ENCODE peak calls at places on chromosome X, in five cellular contexts. Q, T, J, H and C are unnamed samples.

GRCh38 chrX:153539979-153540358 is 22.5 kb downstream of the ATP2B3 start:
- DNase-seq in Q (no peak), T (no peak), J (no peak), H (no peak), C (no peak)

GRCh38 chrX:144791298-144791697 is 456.0 kb upstream of the SPANXN1 start:
- DNase-seq in Q (no peak), J (no peak), H (no peak), T (no peak), C (no peak)

GRCh38 chrX:94676285-94676684 is 1002.3 kb downstream of the FAM133A start:
- DNase-seq in Q (no peak), J (no peak), T (no peak), H (no peak), C (no peak)

GRCh38 chrX:133307094-133307493 is 88.9 kb upstream of the TFDP3 start:
- DNase-seq in J (no peak), T (no peak), H (no peak), Q (no peak), C (no peak)

GRCh38 chrX:84909151-84909550 is 94.5 kb upstream of the APOOL start:
- DNase-seq in Q (no peak), H (no peak), J (no peak), T (no peak), C (no peak)

GRCh38 chrX:3518870-3519269 is 172.4 kb upstream of the MXRA5 start:
- DNase-seq in Q (no peak), T (peak), J (peak), H (no peak), C (peak)

GRCh38 chrX:24357101-24357500 is 3.3 kb upstream of the SUPT20HL1 start:
- DNase-seq in T (no peak), H (no peak), J (peak), Q (no peak), C (no peak)

GRCh38 chrX:53280316-53280702 is 1.1 kb downstream of the IQSEC2 start:
- DNase-seq in H (no peak), Q (no peak), T (no peak), J (no peak), C (no peak)

GRCh38 chrX:132412208-132412607 is 76.6 kb downstream of the MBNL3 start:
- DNase-seq in J (no peak), H (no peak), Q (peak), T (no peak), C (peak)

GRCh38 chrX:52990848-52991247 is 32.5 kb upstream of the FAM156A start:
- DNase-seq in J (no peak), H (no peak), Q (no peak), T (no peak), C (no peak)

GRCh38 chrX:23904096-23904495 is 3.6 kb downstream of the APOO start:
- DNase-seq in Q (no peak), J (peak), T (no peak), H (no peak), C (peak)

GRCh38 chrX:9493936-9494335 is 29.1 kb downstream of the TBL1X start:
- DNase-seq in Q (no peak), J (no peak), T (no peak), H (no peak), C (no peak)

GRCh38 chrX:53089224-53089842 is 4.6 kb upstream of the KANTR start:
- DNase-seq in T (no peak), Q (no peak), H (peak), J (peak), C (no peak)

GRCh38 chrX:39162322-39162721 is 361.1 kb downstream of the MID1IP1 start:
- DNase-seq in J (no peak), H (no peak), T (no peak), Q (no peak), C (peak)

GRCh38 chrX:154457491-154458115 is 478 bp upstream of the PLXNA3 start:
- DNase-seq in T (no peak), H (peak), J (no peak), Q (no peak), C (peak)

DNA sequence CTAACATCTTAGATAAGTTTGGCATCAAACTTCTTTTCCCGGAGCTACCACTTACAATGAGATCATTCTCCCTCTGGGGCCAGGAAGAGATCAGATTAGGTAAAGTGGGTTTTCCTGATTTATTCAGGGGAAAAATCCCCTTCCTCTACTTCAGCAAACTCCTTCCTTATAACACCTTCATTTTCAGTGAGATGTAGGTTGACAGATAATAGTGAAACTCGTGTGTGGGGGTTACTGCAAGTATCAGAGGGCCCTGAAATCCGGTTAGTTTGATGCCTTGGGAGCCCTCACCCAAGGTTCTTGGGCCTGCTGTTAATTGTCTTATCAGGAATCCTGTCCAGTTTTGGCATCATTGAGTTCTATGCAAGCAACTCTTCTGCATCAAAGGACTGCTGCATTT is 10.8 kb downstream of the FTHL17 start:
- DNase-seq in J (no peak), Q (no peak), T (no peak), H (no peak), C (no peak)
- H2BK12ac ChIP-seq in J (no peak), Q (no peak), T (no peak), H (no peak), C (no peak)

DNA sequence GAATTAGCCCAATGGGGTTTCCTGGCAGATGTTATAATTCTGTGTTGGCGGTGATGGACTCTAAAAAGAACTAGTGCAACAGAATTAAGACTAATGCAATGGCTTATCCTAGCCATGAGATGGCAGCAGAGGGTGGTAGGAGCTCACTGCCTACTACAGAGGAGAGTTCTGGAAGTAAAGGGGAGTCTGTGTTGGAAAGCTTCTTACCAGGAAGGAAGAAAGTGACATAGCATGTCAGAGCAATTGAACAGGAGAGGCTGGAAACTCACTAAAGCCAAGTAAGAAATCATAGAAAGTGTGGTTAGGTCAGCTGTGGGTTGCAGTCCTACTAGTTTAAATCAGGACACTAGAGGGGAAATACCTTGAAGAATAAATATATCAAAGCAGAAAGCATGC is 6.3 kb upstream of the TRPC5OS start:
- DNase-seq in Q (peak), H (no peak), J (peak), T (peak), C (peak)
- H2BK5ac ChIP-seq in Q (no peak), H (no peak), J (no peak), T (no peak), C (no peak)

GRCh38 chrX:31268359-31268758 is 196.5 kb upstream of the FTHL17 start:
- DNase-seq in J (peak), T (no peak), Q (no peak), H (no peak), C (no peak)

GRCh38 chrX:31269914-31270313 is 198.1 kb upstream of the FTHL17 start:
- DNase-seq in J (peak), T (no peak), H (peak), Q (no peak), C (no peak)

GRCh38 chrX:31271615-31272471 is 200.0 kb upstream of the FTHL17 start:
- DNase-seq in H (no peak), Q (no peak), T (no peak), J (no peak), C (no peak)

GRCh38 chrX:31265383-31265782 is 193.5 kb upstream of the FTHL17 start:
- DNase-seq in Q (no peak), H (no peak), T (no peak), J (no peak), C (no peak)

GRCh38 chrX:31266172-31267076 is 194.6 kb upstream of the FTHL17 start:
- DNase-seq in H (peak), T (no peak), Q (peak), J (peak), C (peak)
- H2BK120ac ChIP-seq in H (no peak), T (no peak), Q (no peak), J (no peak), C (no peak)

GRCh38 chrX:46587753-46588171 is 14.2 kb downstream of the CHST7 start:
- DNase-seq in H (no peak), T (no peak), J (peak), Q (no peak), C (no peak)
- H2BK12ac ChIP-seq in H (no peak), T (peak), J (peak), Q (no peak), C (no peak)

GRCh38 chrX:77910108-77910840 is at the start of gene ATP7A:
- DNase-seq in T (peak), Q (peak), J (peak), H (peak), C (peak)
- H2BK5ac ChIP-seq in T (no peak), Q (no peak), J (no peak), H (no peak), C (no peak)

GRCh38 chrX:123961268-123962005 is at the start of gene STAG2:
- DNase-seq in J (peak), T (no peak), Q (peak), H (peak), C (peak)

GRCh38 chrX:123962794-123963373 is 1.4 kb downstream of the STAG2 start:
- DNase-seq in J (peak), H (peak), Q (peak), T (no peak), C (peak)

GRCh38 chrX:123962006-123962485 is 540 bp downstream of the STAG2 start:
- DNase-seq in H (peak), T (no peak), Q (no peak), J (no peak), C (no peak)

GRCh38 chrX:123960956-123961267 is 594 bp upstream of the STAG2 start:
- DNase-seq in J (no peak), H (no peak), T (no peak), Q (no peak), C (no peak)

DNA sequence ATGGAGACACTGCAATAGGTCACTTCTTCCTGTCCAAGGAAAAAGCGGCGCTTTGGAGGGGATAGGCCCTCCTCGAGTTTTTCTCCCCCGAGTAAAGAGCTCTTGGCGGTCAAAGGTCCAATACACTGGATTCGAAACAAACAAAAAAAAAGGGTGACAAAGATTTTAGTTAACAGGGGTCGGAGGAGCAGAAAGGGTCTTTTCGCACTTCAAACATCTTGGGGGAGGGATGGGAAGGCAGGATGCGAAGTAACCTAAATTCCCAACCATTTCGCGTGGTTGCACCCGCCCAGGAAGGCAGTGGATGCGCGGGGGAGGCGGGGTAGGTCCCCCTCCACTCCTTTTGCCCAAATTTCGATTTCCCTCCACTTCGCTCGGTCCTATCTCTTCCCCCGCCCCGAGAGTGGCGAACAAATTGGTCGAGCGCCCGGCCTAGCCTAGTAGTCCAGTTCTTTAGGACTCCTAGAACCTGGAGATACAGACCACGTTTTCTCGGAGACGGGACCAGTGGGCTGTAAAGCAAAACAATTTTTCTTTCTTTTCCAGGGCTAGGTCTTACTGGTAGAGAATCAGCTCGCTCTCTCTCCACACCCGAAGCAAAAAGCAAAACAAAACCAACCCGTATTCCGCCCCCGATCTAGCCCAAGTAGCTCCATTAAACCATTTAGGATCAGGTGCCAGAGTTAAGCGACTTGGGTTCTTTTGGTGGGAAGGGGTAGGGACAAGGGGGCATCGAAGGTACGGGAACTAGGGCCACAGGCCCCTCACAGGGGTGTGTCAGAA is 2.0 kb upstream of the STAG2 start:
- DNase-seq in J (peak), H (peak), Q (peak), T (no peak), C (no peak)
- H2BK120ac ChIP-seq in J (no peak), H (peak), Q (no peak), T (no peak), C (no peak)

GRCh38 chrX:6169407-6169806 is 59.3 kb downstream of the NLGN4X start:
- DNase-seq in J (no peak), H (no peak), T (no peak), Q (no peak), C (no peak)
- H2BK12ac ChIP-seq in J (no peak), H (no peak), T (no peak), Q (no peak), C (no peak)